ENCODE peak calls at places on chromosome 10, in six cellular contexts. L, D, F, V, R and G are unnamed samples.

GRCh38 chr10:44395396-44395795 is 10.5 kb upstream of the CXCL12 start:
- DNase-seq in V (no peak), L (no peak), F (no peak), D (peak), R (no peak), G (no peak)

GRCh38 chr10:114045071-114045737 is 1.5 kb downstream of the ADRB1 start:
- DNase-seq in D (peak), R (no peak), F (no peak), L (no peak), V (no peak), G (no peak)

GRCh38 chr10:47121336-47121735 is 178.7 kb upstream of the GDF10 start:
- DNase-seq in D (no peak), V (no peak), R (no peak), L (no peak), F (no peak), G (no peak)

GRCh38 chr10:20299037-20299557 is 482.9 kb downstream of the PLXDC2 start:
- DNase-seq in L (no peak), R (no peak), V (no peak), F (peak), D (no peak), G (no peak)

GRCh38 chr10:6083523-6084475 is 5.0 kb upstream of the RBM17 start:
- DNase-seq in D (no peak), R (no peak), F (peak), V (no peak), L (no peak), G (peak)

GRCh38 chr10:131900350-131901152 is at the start of gene PPP2R2D:
- DNase-seq in D (peak), L (peak), V (peak), F (peak), R (peak), G (peak)

GRCh38 chr10:21311426-21311825 is 214.1 kb downstream of the SKIDA1 start:
- DNase-seq in D (no peak), L (no peak), F (no peak), R (no peak), V (no peak), G (no peak)

GRCh38 chr10:97067716-97068391 is 117.9 kb downstream of the SLIT1 start:
- DNase-seq in L (no peak), R (no peak), V (no peak), F (no peak), D (peak), G (no peak)

GRCh38 chr10:130409931-130410330 is 273.7 kb downstream of the GLRX3 start:
- DNase-seq in R (no peak), F (no peak), D (no peak), L (no peak), V (no peak), G (no peak)

DNA sequence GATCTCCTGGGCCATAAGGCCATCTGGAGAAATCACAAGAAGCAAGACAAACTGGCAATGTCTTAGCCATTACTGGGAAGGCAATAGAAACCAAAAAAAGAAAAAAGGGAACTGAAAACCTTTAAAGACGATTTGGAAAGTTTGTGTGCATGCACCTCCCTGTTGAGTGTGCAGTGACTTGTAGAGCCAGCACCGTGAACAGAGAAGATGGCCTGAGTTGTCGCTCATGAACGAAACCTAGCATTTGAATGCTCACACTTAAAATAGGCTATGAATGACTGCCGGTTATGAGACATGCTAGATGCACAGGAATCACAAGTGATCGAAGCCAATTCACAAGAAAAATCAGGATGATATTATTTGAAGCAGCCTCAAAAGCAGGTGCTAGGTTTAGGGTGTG is 151.3 kb upstream of the ADO start:
- DNase-seq in L (no peak), V (no peak), F (no peak), D (no peak), R (no peak), G (no peak)
- H3K4me3 ChIP-seq in L (no peak), V (no peak), F (no peak), D (no peak), R (no peak), G (no peak)

DNA sequence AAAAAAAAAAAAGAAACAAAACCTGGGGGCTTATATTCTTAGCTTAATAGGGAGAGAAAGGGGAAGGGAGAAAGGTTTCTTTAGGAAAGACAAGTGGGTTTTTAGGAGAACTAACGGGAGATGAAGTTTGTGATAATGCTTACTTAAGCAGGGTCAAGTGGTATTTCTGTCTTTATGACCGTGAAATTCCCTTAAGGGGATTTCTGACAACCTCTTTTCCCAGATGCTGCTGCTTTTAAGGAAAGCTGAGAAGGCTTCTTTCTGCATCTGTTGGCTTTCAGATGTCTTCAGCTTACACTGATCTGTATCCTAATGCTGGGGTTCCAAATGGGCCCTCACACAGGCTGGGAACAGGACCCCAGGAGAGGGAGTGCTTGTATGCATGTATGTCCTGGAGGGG is 42.7 kb downstream of the ADAMTS14 start:
- DNase-seq in F (no peak), V (no peak), D (no peak), R (no peak), L (no peak), G (no peak)
- TF ChIP-seq CTCF in F (no peak), V (no peak), D (no peak), R (no peak), L (no peak), G (no peak)

DNA sequence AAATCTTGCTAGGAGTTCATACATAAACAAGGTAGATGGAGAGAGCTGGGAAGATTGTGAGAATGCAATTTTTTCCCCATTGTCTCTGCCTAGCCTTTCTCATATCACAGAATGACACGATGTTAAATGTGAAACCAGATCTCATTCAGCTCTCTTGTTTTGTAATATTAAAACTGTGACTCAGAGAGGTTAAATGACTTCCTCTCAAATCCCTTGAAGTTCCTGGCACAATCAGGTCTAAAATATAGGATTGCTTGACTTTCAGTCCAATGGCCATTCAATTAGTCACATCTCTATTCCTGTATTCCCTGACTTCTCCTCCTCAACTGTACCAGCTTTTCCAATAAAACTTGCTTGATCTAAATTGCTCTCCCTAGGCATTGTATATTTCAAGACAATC is 3.1 kb downstream of the ANKRD22 start:
- DNase-seq in D (no peak), V (no peak), R (no peak), L (no peak), F (peak), G (peak)
- H3K4me3 ChIP-seq in D (no peak), V (no peak), R (no peak), L (no peak), F (no peak), G (no peak)

GRCh38 chr10:100814751-100815474 is 69.5 kb downstream of the PAX2 start:
- DNase-seq in F (no peak), D (no peak), R (no peak), L (no peak), V (no peak), G (no peak)

GRCh38 chr10:100816671-100817070 is 71.3 kb downstream of the PAX2 start:
- DNase-seq in R (no peak), L (no peak), D (no peak), F (no peak), V (no peak), G (no peak)

GRCh38 chr10:100819424-100819823 is 74.0 kb downstream of the PAX2 start:
- DNase-seq in L (no peak), V (no peak), R (no peak), D (no peak), F (no peak), G (no peak)

GRCh38 chr10:100812978-100813377 is 67.6 kb downstream of the PAX2 start:
- DNase-seq in D (peak), L (no peak), V (no peak), R (no peak), F (no peak), G (no peak)

DNA sequence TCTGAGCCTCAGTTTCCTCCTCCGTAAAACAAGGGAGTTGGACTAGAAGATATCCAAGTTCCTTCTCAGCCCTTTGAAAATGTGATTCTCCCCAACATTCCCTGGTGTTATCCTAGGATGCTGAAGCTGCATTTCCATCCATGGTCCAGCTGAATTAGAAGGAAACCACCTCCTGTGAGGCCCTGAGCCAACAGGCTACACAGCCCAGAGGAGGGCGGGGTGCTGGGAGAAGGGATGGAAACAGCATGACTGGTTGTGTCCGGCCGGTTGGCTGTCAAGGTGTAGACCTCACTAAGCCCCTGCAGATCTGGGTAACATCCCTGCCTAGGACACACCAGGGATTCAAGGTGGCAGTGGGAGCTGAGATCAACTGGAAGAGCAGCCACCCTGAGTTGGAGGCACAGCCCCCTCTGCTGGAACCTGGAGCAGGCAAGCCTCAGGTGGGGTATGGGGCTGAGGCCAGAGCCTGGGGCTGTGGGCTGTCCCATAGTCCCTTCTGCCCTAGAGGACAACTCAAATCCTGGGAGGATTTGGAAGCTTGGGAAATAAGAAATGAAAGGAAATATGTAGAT is 72.0 kb downstream of the PAX2 start:
- DNase-seq in D (no peak), V (no peak), F (no peak), R (no peak), L (no peak), G (no peak)
- TF ChIP-seq CTCF in D (no peak), V (no peak), F (no peak), R (no peak), L (no peak), G (peak)

DNA sequence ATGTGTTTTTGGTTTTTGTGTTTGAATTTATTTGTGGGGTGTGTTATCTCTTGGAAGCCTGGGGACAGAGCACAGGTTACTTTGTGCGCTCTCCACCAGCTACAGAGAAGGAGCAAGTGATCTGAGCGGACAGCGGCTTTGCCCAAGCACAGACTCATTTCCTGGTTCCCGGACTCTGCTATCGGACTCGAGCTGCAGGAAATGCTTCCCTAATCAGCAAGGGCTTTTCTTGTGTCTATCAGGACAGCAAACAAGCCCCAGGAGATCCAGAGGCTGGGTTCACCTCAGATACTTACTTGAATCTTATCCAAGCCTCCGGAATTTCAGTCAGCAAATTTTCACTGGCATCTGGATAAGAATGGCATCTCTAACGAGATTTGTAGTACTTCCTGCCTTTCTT is 27.8 kb downstream of the MRC1 start:
- DNase-seq in F (peak), V (no peak), L (peak), R (peak), D (no peak), G (peak)
- H3K4me3 ChIP-seq in F (peak), V (peak), L (peak), R (no peak), D (no peak), G (no peak)

DNA sequence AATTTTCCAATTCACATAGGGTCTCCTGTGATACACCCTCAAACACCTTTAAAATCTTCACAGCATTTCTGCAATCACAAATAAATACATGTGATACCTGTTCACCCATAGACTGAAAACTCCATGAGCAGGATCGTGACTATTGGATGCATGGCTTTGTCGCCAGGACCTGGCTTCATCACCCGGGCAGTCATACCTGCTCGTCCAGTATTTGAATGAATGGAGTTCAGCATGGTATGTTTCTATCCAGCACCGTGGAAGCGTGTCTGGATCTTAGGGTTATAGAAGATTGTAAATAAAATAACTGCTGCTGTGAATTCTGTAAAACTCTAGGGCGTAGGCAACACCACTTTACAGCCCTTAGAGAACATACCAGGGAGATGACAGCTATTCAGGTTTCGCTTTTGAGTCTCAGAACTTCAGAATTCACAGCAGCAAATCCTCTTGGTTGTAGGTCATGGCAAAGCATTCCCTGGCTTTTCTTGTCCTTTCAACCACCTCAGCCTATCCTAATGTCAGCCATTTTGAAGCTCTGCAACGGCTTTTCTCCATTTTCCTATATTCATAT is 47.4 kb upstream of the USP6NL start:
- DNase-seq in D (no peak), F (no peak), V (no peak), L (no peak), R (no peak), G (peak)
- TF ChIP-seq CTCF in D (no peak), F (no peak), V (no peak), L (no peak), R (no peak), G (no peak)

GRCh38 chr10:75407716-75408511 is 6.3 kb upstream of the ZNF503 start:
- DNase-seq in F (peak), R (peak), L (no peak), D (no peak), V (no peak), G (no peak)

GRCh38 chr10:75406158-75407065 is 4.8 kb upstream of the ZNF503 start:
- DNase-seq in V (no peak), L (no peak), D (no peak), F (no peak), R (no peak), G (no peak)

GRCh38 chr10:75405201-75406143 is 3.9 kb upstream of the ZNF503 start:
- DNase-seq in F (peak), V (no peak), L (no peak), D (no peak), R (peak), G (no peak)

GRCh38 chr10:75408512-75408881 is 6.9 kb upstream of the ZNF503 start:
- DNase-seq in R (peak), D (no peak), L (peak), F (no peak), V (no peak), G (no peak)

GRCh38 chr10:75407296-75407715 is 5.7 kb upstream of the ZNF503 start:
- DNase-seq in L (no peak), R (peak), V (no peak), D (no peak), F (no peak), G (no peak)
- H3K4me3 ChIP-seq in L (no peak), R (peak), V (peak), D (no peak), F (no peak), G (peak)